ENCODE peak calls at places on chromosomes 3 and 15, in five cellular contexts. A is GM20000, J is B cell, W is A673, E is neural crest cell. Z is an unnamed sample.

GRCh38 chr15:95259513-95259912 is 1028.2 kb downstream of the MCTP2 start:
- DNase-seq in A (peak; percentile 38), J (no peak), W (peak; percentile 89), E (peak; percentile 64), Z (peak; percentile 36)

GRCh38 chr3:131349946-131350347 is 31.6 kb upstream of the NUDT16 start:
- DNase-seq in A (no peak), J (no peak), W (no peak), E (no peak), Z (no peak)

GRCh38 chr3:125582707-125583106 is 12.6 kb downstream of the OSBPL11 start:
- DNase-seq in A (peak; percentile 15), J (no peak), W (peak; percentile 12), E (no peak), Z (no peak)

GRCh38 chr15:78195735-78196201 is 38.6 kb downstream of the ACSBG1 start:
- DNase-seq in A (peak; percentile 81), J (peak; percentile 56), W (peak; percentile 15), E (no peak), Z (no peak)

GRCh38 chr3:229262-229661 is 32.7 kb downstream of the CHL1 start:
- DNase-seq in A (no peak), J (no peak), W (no peak), E (no peak), Z (no peak)

GRCh38 chr3:176939022-176939817 is 258.1 kb downstream of the TBL1XR1 start:
- DNase-seq in A (peak; percentile 59), J (no peak), W (peak; percentile 92), E (peak; percentile 48), Z (peak; percentile 11)

GRCh38 chr15:67820992-67821783 is 4.1 kb upstream of the SKOR1 start:
- DNase-seq in A (peak; percentile 81), J (no peak), W (no peak), E (peak; percentile 67), Z (peak; percentile 75)

GRCh38 chr3:152298393-152299242 is 29.9 kb downstream of the MBNL1 start:
- DNase-seq in A (peak; percentile 41), J (peak; percentile 43), W (peak; percentile 95), E (peak; percentile 16), Z (no peak)

GRCh38 chr15:74156678-74157411 is 16.7 kb upstream of the ISLR start:
- DNase-seq in A (no peak), J (no peak), W (no peak), E (no peak), Z (no peak)

GRCh38 chr3:81244196-81244595 is 517.2 kb downstream of the GBE1 start:
- DNase-seq in A (no peak), J (no peak), W (no peak), E (no peak), Z (no peak)

DNA sequence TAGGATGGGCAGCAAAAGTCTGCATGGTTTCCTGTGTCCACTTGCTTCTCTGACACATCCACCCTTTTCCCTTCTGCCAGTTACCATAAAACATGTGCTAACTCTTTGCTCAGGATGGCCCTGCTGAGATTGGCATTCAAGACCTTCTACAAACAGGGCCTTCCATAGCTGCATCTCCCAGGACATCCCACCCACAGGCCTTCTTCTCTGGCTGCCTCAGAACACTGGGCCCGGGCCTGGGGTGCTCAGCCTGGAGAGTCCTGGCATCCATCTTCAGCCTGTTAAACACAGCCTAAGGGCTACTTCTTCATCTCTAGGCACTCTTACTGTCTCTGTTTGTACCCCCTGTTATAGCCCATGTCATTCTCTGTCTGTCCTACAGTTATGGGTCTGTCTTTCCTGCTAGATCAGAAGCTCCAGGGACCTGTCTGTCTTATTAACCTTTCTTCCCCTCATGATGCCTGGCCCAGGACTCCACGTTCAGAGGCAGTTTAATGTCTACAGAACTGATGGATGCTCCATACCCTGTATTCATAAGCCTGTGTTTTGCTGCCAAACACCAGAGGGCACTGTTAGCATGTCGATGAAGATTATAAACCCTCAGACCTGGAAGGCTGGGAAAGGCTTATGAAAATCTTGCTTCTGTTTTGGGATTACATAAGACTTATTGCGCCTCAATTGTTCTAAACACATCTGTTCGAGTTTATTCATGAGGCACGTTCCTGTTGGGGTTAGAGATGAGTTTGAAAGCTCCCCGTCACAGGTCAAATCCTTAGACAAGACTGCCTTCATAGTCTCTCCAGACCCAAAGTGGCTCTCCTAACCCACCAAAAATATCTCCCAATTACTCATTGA is 16.5 kb downstream of the SEMA3G start:
- DNase-seq in A (peak; percentile 57), J (peak; percentile 40), W (peak; percentile 60), E (peak; percentile 53), Z (no peak)
- TF ChIP-seq CTCF in A (peak; percentile 69), J (peak; percentile 69), W (peak; percentile 68), E (peak; percentile 82), Z (peak; percentile 74)

DNA sequence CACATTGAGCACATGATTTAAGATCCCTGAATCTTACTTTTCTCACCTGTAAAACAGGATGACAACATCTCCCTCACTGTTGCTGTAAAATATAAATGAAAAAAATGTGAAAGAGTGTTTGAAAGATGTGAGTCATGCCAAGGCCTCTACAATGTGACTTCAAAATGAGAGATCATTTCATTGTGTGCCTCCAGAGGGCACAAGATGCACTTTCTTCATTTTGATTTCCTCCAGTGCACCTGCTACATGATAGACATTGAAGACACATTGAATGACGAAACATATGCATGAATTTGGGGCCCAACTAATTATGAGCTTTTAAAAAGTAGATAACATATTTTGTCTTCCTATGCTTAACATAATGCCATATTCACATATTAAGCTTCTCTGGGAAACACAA is 170.3 kb downstream of the MOBP start:
- DNase-seq in A (no peak), J (no peak), W (peak; percentile 31), E (no peak), Z (no peak)
- TF ChIP-seq CTCF in A (no peak), J (no peak), W (peak; percentile 26), E (peak; percentile 34), Z (peak; percentile 32)

DNA sequence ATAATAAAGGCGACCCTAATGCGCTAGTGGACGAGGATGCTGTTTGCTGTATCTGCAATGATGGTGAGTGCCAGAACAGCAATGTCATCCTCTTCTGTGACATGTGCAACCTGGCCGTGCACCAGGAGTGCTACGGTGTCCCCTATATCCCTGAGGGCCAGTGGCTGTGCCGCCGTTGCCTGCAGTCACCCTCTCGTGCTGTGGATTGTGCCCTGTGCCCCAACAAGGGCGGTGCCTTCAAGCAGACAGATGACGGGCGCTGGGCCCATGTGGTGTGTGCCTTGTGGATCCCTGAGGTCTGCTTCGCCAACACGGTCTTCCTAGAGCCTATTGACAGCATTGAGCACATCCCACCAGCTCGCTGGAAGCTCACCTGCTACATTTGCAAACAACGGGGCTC is 7.6 kb downstream of the BRPF1 start:
- DNase-seq in A (no peak), J (no peak), W (no peak), E (no peak), Z (no peak)
- TF ChIP-seq CTCF in A (no peak), J (no peak), W (no peak), E (no peak), Z (no peak)

GRCh38 chr3:45033799-45034198 is 7.7 kb downstream of the CLEC3B start:
- DNase-seq in A (no peak), J (no peak), W (no peak), E (no peak), Z (no peak)
- TF ChIP-seq CTCF in A (no peak), J (no peak), W (no peak), E (no peak), Z (no peak)